ENCODE peak calls at places on chromosome 21, in seven cellular contexts. One of them, this sample, is unnamed.

GRCh38 chr21:38506606-38507331 is 8.5 kb upstream of the ERG start:
- DNase-seq in NCI-H2081: no peak
- DNase-seq in ELR: no peak
- DNase-seq in A549: no peak
- DNase-seq in NCI-H748 treated with DMSO at 0.1 percent for 48 hours: peak
- DNase-seq in ecto neural progenitor cell: no peak
- DNase-seq in activated CD8-positive, alpha-beta memory T cell treated with anti-CD3 and anti-CD28 coated beads for 1 hour: no peak
- DNase-seq in this sample: peak

GRCh38 chr21:34938079-34938764 is 110.9 kb downstream of the RUNX1 start:
- DNase-seq in NCI-H2081: no peak
- DNase-seq in ELR: peak
- DNase-seq in A549: no peak
- DNase-seq in NCI-H748 treated with DMSO at 0.1 percent for 48 hours: no peak
- DNase-seq in ecto neural progenitor cell: no peak
- DNase-seq in activated CD8-positive, alpha-beta memory T cell treated with anti-CD3 and anti-CD28 coated beads for 1 hour: no peak
- DNase-seq in this sample: no peak

GRCh38 chr21:29939859-29940245 is at the start of gene GRIK1:
- DNase-seq in NCI-H2081: peak
- DNase-seq in ELR: no peak
- DNase-seq in A549: no peak
- DNase-seq in NCI-H748 treated with DMSO at 0.1 percent for 48 hours: no peak
- DNase-seq in ecto neural progenitor cell: peak
- DNase-seq in activated CD8-positive, alpha-beta memory T cell treated with anti-CD3 and anti-CD28 coated beads for 1 hour: no peak
- DNase-seq in this sample: no peak

GRCh38 chr21:41640756-41641509 is 125.9 kb downstream of the RIPK4 start:
- DNase-seq in NCI-H2081: no peak
- DNase-seq in ELR: peak
- DNase-seq in A549: peak
- DNase-seq in NCI-H748 treated with DMSO at 0.1 percent for 48 hours: no peak
- DNase-seq in ecto neural progenitor cell: no peak
- DNase-seq in activated CD8-positive, alpha-beta memory T cell treated with anti-CD3 and anti-CD28 coated beads for 1 hour: no peak
- DNase-seq in this sample: no peak

GRCh38 chr21:36379236-36379635 is 6.0 kb upstream of the CHAF1B start:
- DNase-seq in NCI-H2081: no peak
- DNase-seq in ELR: no peak
- DNase-seq in A549: no peak
- DNase-seq in NCI-H748 treated with DMSO at 0.1 percent for 48 hours: no peak
- DNase-seq in ecto neural progenitor cell: no peak
- DNase-seq in activated CD8-positive, alpha-beta memory T cell treated with anti-CD3 and anti-CD28 coated beads for 1 hour: no peak
- DNase-seq in this sample: no peak

GRCh38 chr21:34202553-34203332 is 129.4 kb downstream of the MRPS6 start:
- DNase-seq in NCI-H2081: no peak
- DNase-seq in ELR: no peak
- DNase-seq in A549: no peak
- DNase-seq in NCI-H748 treated with DMSO at 0.1 percent for 48 hours: no peak
- DNase-seq in ecto neural progenitor cell: peak
- DNase-seq in activated CD8-positive, alpha-beta memory T cell treated with anti-CD3 and anti-CD28 coated beads for 1 hour: no peak
- DNase-seq in this sample: peak

GRCh38 chr21:43703068-43703880 is 15.7 kb upstream of the PDXK start:
- DNase-seq in NCI-H2081: no peak
- DNase-seq in ELR: peak
- DNase-seq in A549: no peak
- DNase-seq in NCI-H748 treated with DMSO at 0.1 percent for 48 hours: no peak
- DNase-seq in ecto neural progenitor cell: no peak
- DNase-seq in activated CD8-positive, alpha-beta memory T cell treated with anti-CD3 and anti-CD28 coated beads for 1 hour: no peak
- DNase-seq in this sample: peak

GRCh38 chr21:37243961-37244360 is 23.2 kb downstream of the VPS26C start:
- DNase-seq in NCI-H2081: no peak
- DNase-seq in ELR: no peak
- DNase-seq in A549: no peak
- DNase-seq in NCI-H748 treated with DMSO at 0.1 percent for 48 hours: no peak
- DNase-seq in ecto neural progenitor cell: no peak
- DNase-seq in activated CD8-positive, alpha-beta memory T cell treated with anti-CD3 and anti-CD28 coated beads for 1 hour: no peak
- DNase-seq in this sample: no peak

GRCh38 chr21:16633851-16634521 is 878.9 kb upstream of the CXADR start:
- DNase-seq in NCI-H2081: peak
- DNase-seq in ELR: no peak
- DNase-seq in A549: no peak
- DNase-seq in NCI-H748 treated with DMSO at 0.1 percent for 48 hours: no peak
- DNase-seq in ecto neural progenitor cell: no peak
- DNase-seq in activated CD8-positive, alpha-beta memory T cell treated with anti-CD3 and anti-CD28 coated beads for 1 hour: no peak
- DNase-seq in this sample: no peak

GRCh38 chr21:42799516-42799915 is 79.8 kb downstream of the WDR4 start:
- DNase-seq in NCI-H2081: no peak
- DNase-seq in ELR: peak
- DNase-seq in A549: no peak
- DNase-seq in NCI-H748 treated with DMSO at 0.1 percent for 48 hours: no peak
- DNase-seq in ecto neural progenitor cell: no peak
- DNase-seq in activated CD8-positive, alpha-beta memory T cell treated with anti-CD3 and anti-CD28 coated beads for 1 hour: no peak
- DNase-seq in this sample: no peak

GRCh38 chr21:45135122-45135521 is 60.7 kb downstream of the ADARB1 start:
- DNase-seq in NCI-H2081: no peak
- DNase-seq in ELR: no peak
- DNase-seq in A549: no peak
- DNase-seq in NCI-H748 treated with DMSO at 0.1 percent for 48 hours: no peak
- DNase-seq in ecto neural progenitor cell: no peak
- DNase-seq in activated CD8-positive, alpha-beta memory T cell treated with anti-CD3 and anti-CD28 coated beads for 1 hour: no peak
- DNase-seq in this sample: no peak

GRCh38 chr21:29315155-29315749 is 16.5 kb downstream of the BACH1 start:
- DNase-seq in NCI-H2081: no peak
- DNase-seq in ELR: no peak
- DNase-seq in A549: no peak
- DNase-seq in NCI-H748 treated with DMSO at 0.1 percent for 48 hours: no peak
- DNase-seq in ecto neural progenitor cell: no peak
- DNase-seq in activated CD8-positive, alpha-beta memory T cell treated with anti-CD3 and anti-CD28 coated beads for 1 hour: no peak
- DNase-seq in this sample: no peak

GRCh38 chr21:36773111-36773510 is 74.2 kb downstream of the SIM2 start:
- DNase-seq in NCI-H2081: peak
- DNase-seq in ELR: peak
- DNase-seq in A549: no peak
- DNase-seq in NCI-H748 treated with DMSO at 0.1 percent for 48 hours: no peak
- DNase-seq in ecto neural progenitor cell: no peak
- DNase-seq in activated CD8-positive, alpha-beta memory T cell treated with anti-CD3 and anti-CD28 coated beads for 1 hour: no peak
- DNase-seq in this sample: peak

GRCh38 chr21:44079446-44079845 is 27.8 kb upstream of the PWP2 start:
- DNase-seq in NCI-H2081: no peak
- DNase-seq in ELR: no peak
- DNase-seq in A549: no peak
- DNase-seq in NCI-H748 treated with DMSO at 0.1 percent for 48 hours: no peak
- DNase-seq in ecto neural progenitor cell: no peak
- DNase-seq in activated CD8-positive, alpha-beta memory T cell treated with anti-CD3 and anti-CD28 coated beads for 1 hour: no peak
- DNase-seq in this sample: no peak

GRCh38 chr21:42474982-42475381 is 21.0 kb downstream of the RSPH1 start:
- DNase-seq in NCI-H2081: no peak
- DNase-seq in ELR: no peak
- DNase-seq in A549: no peak
- DNase-seq in NCI-H748 treated with DMSO at 0.1 percent for 48 hours: no peak
- DNase-seq in ecto neural progenitor cell: no peak
- DNase-seq in activated CD8-positive, alpha-beta memory T cell treated with anti-CD3 and anti-CD28 coated beads for 1 hour: no peak
- DNase-seq in this sample: no peak

GRCh38 chr21:38301321-38302214 is 44.8 kb downstream of the KCNJ15 start:
- DNase-seq in NCI-H2081: no peak
- DNase-seq in ELR: no peak
- DNase-seq in A549: no peak
- DNase-seq in NCI-H748 treated with DMSO at 0.1 percent for 48 hours: no peak
- DNase-seq in ecto neural progenitor cell: no peak
- DNase-seq in activated CD8-positive, alpha-beta memory T cell treated with anti-CD3 and anti-CD28 coated beads for 1 hour: no peak
- DNase-seq in this sample: no peak

GRCh38 chr21:38664315-38664714 is 141.4 kb upstream of the ETS2 start:
- DNase-seq in NCI-H2081: no peak
- DNase-seq in ELR: no peak
- DNase-seq in A549: no peak
- DNase-seq in NCI-H748 treated with DMSO at 0.1 percent for 48 hours: no peak
- DNase-seq in ecto neural progenitor cell: no peak
- DNase-seq in activated CD8-positive, alpha-beta memory T cell treated with anti-CD3 and anti-CD28 coated beads for 1 hour: no peak
- DNase-seq in this sample: no peak

GRCh38 chr21:40067751-40068150 is 200.5 kb downstream of the PCP4 start:
- DNase-seq in NCI-H2081: no peak
- DNase-seq in ELR: no peak
- DNase-seq in A549: no peak
- DNase-seq in NCI-H748 treated with DMSO at 0.1 percent for 48 hours: no peak
- DNase-seq in ecto neural progenitor cell: no peak
- DNase-seq in activated CD8-positive, alpha-beta memory T cell treated with anti-CD3 and anti-CD28 coated beads for 1 hour: no peak
- DNase-seq in this sample: no peak

GRCh38 chr21:36115138-36115710 is 19.7 kb upstream of the CBR3 start:
- DNase-seq in NCI-H2081: no peak
- DNase-seq in ELR: no peak
- DNase-seq in A549: no peak
- DNase-seq in NCI-H748 treated with DMSO at 0.1 percent for 48 hours: no peak
- DNase-seq in ecto neural progenitor cell: no peak
- DNase-seq in activated CD8-positive, alpha-beta memory T cell treated with anti-CD3 and anti-CD28 coated beads for 1 hour: no peak
- DNase-seq in this sample: no peak

GRCh38 chr21:31135536-31136184 is 97.4 kb upstream of the KRTAP19-8 start:
- DNase-seq in NCI-H2081: no peak
- DNase-seq in ELR: no peak
- DNase-seq in A549: no peak
- DNase-seq in NCI-H748 treated with DMSO at 0.1 percent for 48 hours: no peak
- DNase-seq in ecto neural progenitor cell: no peak
- DNase-seq in activated CD8-positive, alpha-beta memory T cell treated with anti-CD3 and anti-CD28 coated beads for 1 hour: no peak
- DNase-seq in this sample: no peak

GRCh38 chr21:35150562-35151226 is 101.6 kb upstream of the RUNX1 start:
- DNase-seq in NCI-H2081: no peak
- DNase-seq in ELR: peak
- DNase-seq in A549: no peak
- DNase-seq in NCI-H748 treated with DMSO at 0.1 percent for 48 hours: no peak
- DNase-seq in ecto neural progenitor cell: no peak
- DNase-seq in activated CD8-positive, alpha-beta memory T cell treated with anti-CD3 and anti-CD28 coated beads for 1 hour: no peak
- DNase-seq in this sample: no peak

GRCh38 chr21:30962013-30962412 is 76.3 kb downstream of the KRTAP19-8 start:
- DNase-seq in NCI-H2081: no peak
- DNase-seq in ELR: no peak
- DNase-seq in A549: no peak
- DNase-seq in NCI-H748 treated with DMSO at 0.1 percent for 48 hours: no peak
- DNase-seq in ecto neural progenitor cell: no peak
- DNase-seq in activated CD8-positive, alpha-beta memory T cell treated with anti-CD3 and anti-CD28 coated beads for 1 hour: no peak
- DNase-seq in this sample: no peak

GRCh38 chr21:36788116-36788515 is 89.2 kb downstream of the SIM2 start:
- DNase-seq in NCI-H2081: no peak
- DNase-seq in ELR: peak
- DNase-seq in A549: peak
- DNase-seq in NCI-H748 treated with DMSO at 0.1 percent for 48 hours: no peak
- DNase-seq in ecto neural progenitor cell: no peak
- DNase-seq in activated CD8-positive, alpha-beta memory T cell treated with anti-CD3 and anti-CD28 coated beads for 1 hour: no peak
- DNase-seq in this sample: no peak

GRCh38 chr21:33123396-33124120 is 53.6 kb downstream of the OLIG1 start:
- DNase-seq in NCI-H2081: no peak
- DNase-seq in ELR: no peak
- DNase-seq in A549: no peak
- DNase-seq in NCI-H748 treated with DMSO at 0.1 percent for 48 hours: no peak
- DNase-seq in ecto neural progenitor cell: no peak
- DNase-seq in activated CD8-positive, alpha-beta memory T cell treated with anti-CD3 and anti-CD28 coated beads for 1 hour: no peak
- DNase-seq in this sample: no peak

GRCh38 chr21:39150316-39150715 is 32.9 kb downstream of the PSMG1 start:
- DNase-seq in NCI-H2081: no peak
- DNase-seq in ELR: no peak
- DNase-seq in A549: no peak
- DNase-seq in NCI-H748 treated with DMSO at 0.1 percent for 48 hours: no peak
- DNase-seq in ecto neural progenitor cell: no peak
- DNase-seq in activated CD8-positive, alpha-beta memory T cell treated with anti-CD3 and anti-CD28 coated beads for 1 hour: no peak
- DNase-seq in this sample: no peak

GRCh38 chr21:38954450-38955059 is 148.8 kb downstream of the ETS2 start:
- DNase-seq in NCI-H2081: peak
- DNase-seq in ELR: no peak
- DNase-seq in A549: no peak
- DNase-seq in NCI-H748 treated with DMSO at 0.1 percent for 48 hours: peak
- DNase-seq in ecto neural progenitor cell: no peak
- DNase-seq in activated CD8-positive, alpha-beta memory T cell treated with anti-CD3 and anti-CD28 coated beads for 1 hour: no peak
- DNase-seq in this sample: peak

This sample was measured in upper lobe of left lung.